ENCODE peak calls at places on chromosomes 2 and 18, in six cellular contexts. V is epithelial cell of prostate, C is T-cell, Q is cardiac fibroblast, P is brain microvascular endothelial cell, S is uterus. H is an unnamed sample.
A peak's percentile ranks its signal among the peaks of the same experiment; 100 is the strongest.

GRCh38 chr2:37529830-37530452 is 141.5 kb downstream of the CDC42EP3 start:
- DNase-seq in V (no peak), S (no peak), Q (no peak), P (no peak), C (no peak), H (no peak)

GRCh38 chr2:179805001-179805400 is 56.4 kb downstream of the ZNF385B start:
- DNase-seq in S (no peak), C (no peak), Q (no peak), V (no peak), P (no peak), H (no peak)

GRCh38 chr2:54183281-54183680 is 67.9 kb downstream of the ACYP2 start:
- DNase-seq in Q (no peak), P (no peak), C (no peak), V (no peak), S (no peak), H (no peak)

GRCh38 chr18:67216846-67217245 is 299.7 kb downstream of the DSEL start:
- DNase-seq in C (no peak), V (no peak), S (no peak), Q (peak; percentile 42), P (no peak), H (no peak)

GRCh38 chr2:236348976-236349375 is 84.8 kb upstream of the ASB18 start:
- DNase-seq in Q (no peak), S (no peak), V (no peak), C (no peak), P (no peak), H (no peak)

GRCh38 chr18:24075731-24076130 is 61.2 kb downstream of the TTC39C start:
- DNase-seq in S (no peak), C (no peak), V (no peak), P (no peak), Q (peak; percentile 12), H (no peak)

GRCh38 chr2:61645911-61646310 is 107.8 kb upstream of the XPO1 start:
- DNase-seq in Q (peak; percentile 95), C (no peak), V (no peak), P (peak; percentile 82), S (no peak), H (no peak)

GRCh38 chr2:239881561-239882320 is 143.4 kb downstream of the NDUFA10 start:
- DNase-seq in C (no peak), Q (no peak), P (peak; percentile 33), V (no peak), S (peak; percentile 36), H (no peak)

GRCh38 chr2:157181234-157181633 is 76.3 kb upstream of the GALNT5 start:
- DNase-seq in C (no peak), V (no peak), Q (peak; percentile 75), S (no peak), P (no peak), H (no peak)

GRCh38 chr18:8800445-8800844 is 95.1 kb downstream of the MTCL1 start:
- DNase-seq in P (peak; percentile 94), Q (peak; percentile 97), S (no peak), V (peak; percentile 49), C (no peak), H (no peak)